ENCODE peak calls at places on chromosomes 3 and 15, in four cellular contexts. I, D, N and G are unnamed samples.

GRCh38 chr3:111858641-111859040 is 424 bp upstream of the PHLDB2 start:
- DNase-seq in N (no peak), D (no peak), I (no peak), G (no peak)

GRCh38 chr15:52021128-52021671 is 2.2 kb downstream of the MAPK6 start:
- DNase-seq in N (no peak), I (peak), D (peak), G (no peak)

GRCh38 chr15:22259881-22260421 is 179.6 kb downstream of the OR4M2 start:
- DNase-seq in N (no peak), D (no peak), I (no peak), G (no peak)

GRCh38 chr3:66483006-66483928 is 17.6 kb downstream of the LRIG1 start:
- DNase-seq in D (no peak), N (peak), I (no peak), G (no peak)

GRCh38 chr15:31335991-31336942 is 9.6 kb downstream of the KLF13 start:
- DNase-seq in D (no peak), N (no peak), I (no peak), G (peak)

GRCh38 chr15:62404194-62404985 is 239.3 kb upstream of the C2CD4B start:
- DNase-seq in D (no peak), N (no peak), I (no peak), G (no peak)

GRCh38 chr15:98927057-98927456 is 80.5 kb downstream of the PGPEP1L start:
- DNase-seq in N (no peak), D (no peak), I (no peak), G (no peak)

GRCh38 chr15:101429191-101429590 is 60.3 kb downstream of the PCSK6 start:
- DNase-seq in N (no peak), I (no peak), D (no peak), G (no peak)

GRCh38 chr3:195863121-195864061 is 45.0 kb downstream of the TNK2 start:
- DNase-seq in D (peak), I (peak), N (peak), G (peak)

GRCh38 chr3:88142094-88142624 is 7.6 kb upstream of the C3orf38 start:
- DNase-seq in N (no peak), I (no peak), D (no peak), G (no peak)

GRCh38 chr3:5321941-5322340 is 134.4 kb downstream of the EDEM1 start:
- DNase-seq in D (no peak), N (no peak), I (no peak), G (no peak)

GRCh38 chr3:148006508-148006907 is 597.3 kb downstream of the ZIC1 start:
- DNase-seq in D (no peak), N (no peak), I (no peak), G (no peak)

GRCh38 chr15:50353999-50354837 is 780 bp downstream of the GABPB1 start:
- DNase-seq in I (peak), D (peak), N (peak), G (peak)

GRCh38 chr3:131402391-131403039 is 20.9 kb downstream of the NUDT16 start:
- DNase-seq in I (no peak), N (no peak), D (no peak), G (peak)

GRCh38 chr3:107375682-107376081 is 1.6 kb upstream of the CCDC54 start:
- DNase-seq in I (no peak), D (no peak), N (no peak), G (no peak)

GRCh38 chr3:195579281-195579680 is 4.5 kb downstream of the APOD start:
- DNase-seq in D (no peak), N (peak), I (no peak), G (no peak)

GRCh38 chr15:95557226-95558046 is 773.1 kb upstream of the NR2F2 start:
- DNase-seq in N (peak), I (peak), D (no peak), G (no peak)

GRCh38 chr3:23232016-23232415 is 28.9 kb downstream of the UBE2E2 start:
- DNase-seq in N (no peak), I (no peak), D (no peak), G (no peak)

GRCh38 chr3:110946810-110947209 is 124.8 kb upstream of the NECTIN3 start:
- DNase-seq in D (no peak), N (no peak), I (no peak), G (no peak)

GRCh38 chr3:98972155-98972554 is 70.7 kb upstream of the DCBLD2 start:
- DNase-seq in D (no peak), I (no peak), N (no peak), G (no peak)

GRCh38 chr3:71542548-71543370 is 40.8 kb downstream of the FOXP1 start:
- DNase-seq in D (peak), N (peak), I (no peak), G (peak)

GRCh38 chr3:198017100-198017499 is 57.1 kb downstream of the LMLN start:
- DNase-seq in I (no peak), D (no peak), N (no peak), G (no peak)

GRCh38 chr3:10554236-10554611 is 48.8 kb upstream of the ATP2B2 start:
- DNase-seq in N (no peak), D (no peak), I (no peak), G (no peak)

GRCh38 chr3:10555263-10555662 is 49.9 kb upstream of the ATP2B2 start:
- DNase-seq in D (no peak), N (no peak), I (no peak), G (no peak)

GRCh38 chr3:10554746-10555145 is 49.4 kb upstream of the ATP2B2 start:
- DNase-seq in I (no peak), N (no peak), D (no peak), G (no peak)

GRCh38 chr3:10552631-10552943 is 47.2 kb upstream of the ATP2B2 start:
- DNase-seq in N (no peak), D (no peak), I (no peak), G (no peak)

DNA sequence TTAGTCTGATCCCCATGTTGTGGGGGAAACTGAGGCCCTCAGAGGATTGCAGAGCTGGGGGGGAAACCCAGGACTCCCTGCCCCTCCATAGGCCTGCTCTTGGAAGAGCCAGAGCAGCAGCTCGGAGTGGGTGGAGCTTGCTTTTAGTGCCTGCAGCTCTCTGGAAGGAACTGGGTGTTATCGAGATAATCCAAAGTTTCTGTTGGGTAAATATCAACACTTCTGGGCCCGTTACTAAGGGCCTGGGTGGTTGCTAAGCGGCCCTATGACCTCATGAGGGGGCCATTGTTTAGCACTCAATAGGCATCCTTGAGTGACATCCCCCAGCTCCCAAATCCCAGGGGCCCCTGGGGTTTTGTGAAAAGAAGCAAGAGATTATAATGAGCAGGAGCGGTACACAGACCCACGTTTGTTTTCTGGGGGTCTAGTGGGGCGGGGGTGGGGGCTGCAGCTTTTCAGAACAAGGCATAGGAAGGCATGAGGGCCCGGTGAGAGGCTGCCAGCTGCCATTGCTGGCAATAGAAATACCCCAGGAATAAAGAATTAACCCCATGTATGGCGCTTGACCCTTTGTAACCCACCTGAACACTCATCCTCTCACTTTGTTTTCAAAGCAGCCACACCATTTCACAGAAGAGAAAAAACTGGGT is 48.3 kb upstream of the ATP2B2 start:
- DNase-seq in I (no peak), D (peak), N (no peak), G (no peak)
- TF ChIP-seq CTCF in I (no peak), D (no peak), N (no peak), G (no peak)

GRCh38 chr15:45780352-45780751 is 145.5 kb downstream of the SQOR start:
- DNase-seq in N (no peak), D (no peak), I (no peak), G (no peak)
- TF ChIP-seq CTCF in N (no peak), D (no peak), I (no peak), G (no peak)

GRCh38 chr3:27325419-27325818 is 43.8 kb downstream of the NEK10 start:
- DNase-seq in I (no peak), N (no peak), D (no peak), G (no peak)
- TF ChIP-seq CTCF in I (no peak), N (no peak), D (no peak), G (no peak)

GRCh38 chr3:172202797-172203196 is 163.4 kb downstream of the FNDC3B start:
- DNase-seq in D (no peak), N (no peak), I (no peak), G (no peak)
- TF ChIP-seq CTCF in D (no peak), N (no peak), I (no peak), G (no peak)

DNA sequence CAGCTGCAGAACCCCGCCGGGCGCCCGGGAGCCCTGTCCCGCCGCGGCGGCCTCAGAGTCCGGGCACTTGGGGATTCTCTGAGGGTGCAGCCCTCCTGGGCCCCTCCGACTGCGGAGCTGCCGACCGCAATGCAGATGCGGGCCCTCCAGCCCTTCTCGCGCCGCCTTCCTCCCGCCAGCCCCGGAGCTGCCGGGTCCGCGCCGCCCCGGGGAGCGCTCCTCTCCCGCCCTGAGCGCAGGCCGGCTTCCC is 320 bp upstream of the ACAN start:
- DNase-seq in I (no peak), D (no peak), N (no peak), G (no peak)
- TF ChIP-seq CTCF in I (no peak), D (no peak), N (no peak), G (no peak)

GRCh38 chr3:138459619-138460535 is 25.5 kb downstream of the ESYT3 start:
- DNase-seq in D (no peak), N (peak), I (no peak), G (peak)

GRCh38 chr3:138463724-138464489 is 29.5 kb downstream of the ESYT3 start:
- DNase-seq in I (no peak), N (no peak), D (no peak), G (no peak)

GRCh38 chr3:138460536-138461205 is 26.3 kb downstream of the ESYT3 start:
- DNase-seq in D (no peak), I (no peak), N (no peak), G (peak)

GRCh38 chr3:138461246-138461645 is 26.8 kb downstream of the ESYT3 start:
- DNase-seq in D (no peak), I (no peak), N (no peak), G (peak)

DNA sequence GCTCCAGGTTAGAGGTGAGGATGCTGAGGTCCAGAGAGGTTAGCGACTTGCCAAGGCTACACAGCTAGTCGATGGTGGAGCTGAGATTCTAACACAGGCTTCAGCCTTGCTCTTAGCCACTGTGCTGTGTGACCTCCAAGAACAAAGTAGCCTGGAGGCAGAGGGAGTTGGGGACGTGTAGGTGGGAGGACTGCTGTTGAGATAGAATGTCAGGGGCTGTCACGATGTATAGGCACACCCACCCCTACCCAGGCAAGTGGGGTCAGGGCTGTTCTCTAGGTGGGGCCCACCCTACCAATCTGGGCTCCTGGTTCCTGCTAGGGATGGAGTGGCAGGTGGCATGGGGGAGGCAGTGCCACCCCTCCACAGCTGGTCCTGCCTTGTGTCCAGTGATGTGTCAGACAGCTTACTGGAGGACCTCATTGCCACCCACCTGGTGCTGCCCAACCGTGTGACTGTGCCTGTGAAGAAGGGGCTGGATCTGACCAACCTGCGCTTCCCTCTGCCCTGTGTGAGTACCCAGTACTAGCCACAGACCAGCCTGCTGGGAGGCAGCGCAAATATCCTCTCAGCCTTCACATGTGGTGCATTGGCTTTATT is 27.4 kb downstream of the ESYT3 start:
- DNase-seq in D (no peak), I (no peak), N (no peak), G (peak)
- TF ChIP-seq CTCF in D (no peak), I (no peak), N (no peak), G (no peak)

DNA sequence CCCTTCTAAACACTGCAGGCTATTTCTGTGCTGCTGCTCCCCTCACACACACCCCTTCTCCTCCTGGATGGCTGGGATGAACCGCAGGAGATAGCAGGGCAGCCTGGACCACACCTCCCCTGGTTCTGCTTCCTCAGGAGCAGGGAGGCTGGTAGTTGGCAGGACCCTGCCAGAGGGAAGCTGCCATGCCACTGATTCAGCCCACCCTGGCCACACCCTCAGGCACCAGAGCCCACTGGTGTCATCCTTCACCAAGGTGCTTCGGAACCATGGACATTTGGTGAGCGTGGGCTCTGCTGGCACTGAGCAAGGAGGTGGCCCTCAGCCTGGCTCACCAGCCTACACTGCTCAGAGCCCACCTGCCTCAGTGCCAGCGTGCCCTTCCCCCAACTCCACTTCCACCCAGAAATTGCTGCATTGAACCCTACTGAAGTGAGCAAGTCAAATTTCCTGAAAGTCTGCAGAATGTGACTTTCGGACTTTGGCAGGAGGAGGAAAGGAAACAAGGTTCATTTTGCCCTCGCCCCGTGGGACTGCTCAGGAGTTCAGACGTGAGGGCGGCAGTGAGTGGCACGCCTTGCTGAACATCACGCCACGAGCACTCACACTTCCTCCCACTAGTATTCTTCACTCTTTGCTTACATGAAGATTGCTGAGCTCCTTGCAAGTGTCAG is 26.3 kb downstream of the BMF start:
- DNase-seq in I (no peak), N (no peak), D (no peak), G (no peak)
- TF ChIP-seq CTCF in I (no peak), N (no peak), D (no peak), G (no peak)

GRCh38 chr3:186432944-186433732 is 71.1 kb upstream of the DGKG start:
- DNase-seq in D (no peak), I (no peak), N (no peak), G (no peak)
- TF ChIP-seq CTCF in D (no peak), I (no peak), N (no peak), G (no peak)

GRCh38 chr15:47988564-47988963 is 132.2 kb upstream of the SLC24A5 start:
- DNase-seq in N (no peak), D (no peak), I (no peak), G (no peak)

GRCh38 chr15:47990821-47991220 is 130.0 kb upstream of the SLC24A5 start:
- DNase-seq in I (no peak), N (no peak), D (no peak), G (no peak)

GRCh38 chr15:47985568-47985967 is 135.2 kb upstream of the SLC24A5 start:
- DNase-seq in D (no peak), I (no peak), N (no peak), G (no peak)

GRCh38 chr15:47987461-47987860 is 133.3 kb upstream of the SLC24A5 start:
- DNase-seq in I (no peak), D (no peak), N (no peak), G (no peak)

GRCh38 chr15:47987908-47988532 is 132.8 kb upstream of the SLC24A5 start:
- DNase-seq in N (no peak), I (peak), D (peak), G (no peak)
- TF ChIP-seq CTCF in N (peak), I (no peak), D (peak), G (peak)

DNA sequence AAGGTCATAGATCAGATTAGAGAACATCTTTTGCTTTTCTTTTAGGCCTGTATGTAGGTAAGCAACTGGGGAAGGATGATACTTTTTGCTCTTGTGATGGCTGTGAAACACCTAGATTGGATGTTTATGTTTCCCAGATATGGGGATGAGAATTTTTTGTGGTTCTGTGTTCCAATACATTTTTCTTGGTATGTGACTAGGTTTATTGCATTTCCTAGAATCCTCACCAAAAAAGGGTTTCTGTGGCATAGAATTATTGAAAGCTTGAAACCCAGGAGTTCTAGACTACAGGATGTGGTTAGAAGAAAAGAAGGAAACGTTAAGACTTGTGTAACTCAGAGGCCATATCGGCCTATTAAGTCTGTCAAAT is 25.8 kb downstream of the OXNAD1 start:
- DNase-seq in D (no peak), N (no peak), I (no peak), G (no peak)
- TF ChIP-seq CTCF in D (no peak), N (no peak), I (no peak), G (no peak)